ENCODE peak calls at places on chromosome 9, in four cellular contexts. P, I, S and J are unnamed samples.

GRCh38 chr9:93417538-93417937 is 33.9 kb upstream of the FAM120A start:
- DNase-seq in I (no peak), S (no peak), P (no peak), J (no peak)

GRCh38 chr9:4137755-4138154 is 162.1 kb downstream of the GLIS3 start:
- DNase-seq in S (no peak), I (no peak), P (no peak), J (no peak)

GRCh38 chr9:35367451-35367850 is 122.5 kb upstream of the RUSC2 start:
- DNase-seq in I (no peak), S (no peak), P (peak), J (no peak)

GRCh38 chr9:116337015-116337414 is 183.4 kb downstream of the PAPPA start:
- DNase-seq in P (peak), I (no peak), S (peak), J (no peak)

GRCh38 chr9:21591221-21592062 is 109.3 kb upstream of the IFNE start:
- DNase-seq in I (no peak), P (peak), S (peak), J (peak)

GRCh38 chr9:3746296-3747275 is 220.8 kb upstream of the RFX3 start:
- DNase-seq in S (no peak), P (peak), I (no peak), J (no peak)

GRCh38 chr9:14348241-14349140 is 34.5 kb upstream of the NFIB start:
- DNase-seq in S (peak), I (no peak), P (no peak), J (no peak)

GRCh38 chr9:18023332-18023731 is 444.5 kb downstream of the SH3GL2 start:
- DNase-seq in P (no peak), S (no peak), I (no peak), J (no peak)

GRCh38 chr9:77933976-77934375 is 97.6 kb downstream of the GNAQ start:
- DNase-seq in S (no peak), I (no peak), P (no peak), J (no peak)

GRCh38 chr9:86924206-86924605 is 23.1 kb downstream of the GAS1 start:
- DNase-seq in I (no peak), S (no peak), P (no peak), J (no peak)

GRCh38 chr9:2015581-2016410 is 649 bp downstream of the SMARCA2 start:
- DNase-seq in S (peak), I (peak), P (no peak), J (no peak)

GRCh38 chr9:2014696-2015580 is at the start of gene SMARCA2:
- DNase-seq in S (peak), P (peak), I (peak), J (peak)

GRCh38 chr9:2014148-2014547 is 999 bp upstream of the SMARCA2 start:
- DNase-seq in I (no peak), P (no peak), S (no peak), J (no peak)

GRCh38 chr9:2012347-2012746 is 2.8 kb upstream of the SMARCA2 start:
- DNase-seq in S (no peak), P (no peak), I (no peak), J (no peak)

GRCh38 chr9:2013688-2014087 is 1.5 kb upstream of the SMARCA2 start:
- DNase-seq in I (no peak), P (no peak), S (no peak), J (no peak)
- H3K27ac ChIP-seq in I (no peak), P (no peak), S (no peak), J (no peak)

GRCh38 chr9:97243606-97244005 is 63.9 kb upstream of the CCDC180 start:
- DNase-seq in P (no peak), I (no peak), S (no peak), J (no peak)
- H3K27ac ChIP-seq in P (no peak), I (no peak), S (no peak), J (no peak)

DNA sequence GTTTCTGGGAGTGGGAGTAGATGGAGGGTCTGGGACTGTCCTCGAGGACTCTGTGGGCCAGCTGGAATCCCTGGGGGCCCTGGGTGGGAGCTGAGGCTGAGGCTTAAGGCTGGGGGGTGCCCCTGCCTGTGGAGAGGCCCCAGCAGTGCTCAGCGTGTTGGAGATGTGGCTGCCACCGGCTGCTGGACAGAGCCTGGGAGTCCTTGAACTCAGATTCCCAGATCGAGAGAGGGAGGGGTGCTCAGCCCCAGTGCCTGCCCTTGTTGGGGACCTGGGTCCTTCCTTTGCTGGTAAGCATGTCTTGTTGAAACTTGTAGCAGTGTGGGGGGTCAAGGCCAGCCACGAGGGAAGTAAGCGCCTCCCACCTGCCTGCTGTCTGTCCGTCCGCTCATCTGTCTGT is 10.7 kb downstream of the RXRA start:
- DNase-seq in P (no peak), I (no peak), S (no peak), J (no peak)
- H3K27ac ChIP-seq in P (no peak), I (no peak), S (no peak), J (no peak)

DNA sequence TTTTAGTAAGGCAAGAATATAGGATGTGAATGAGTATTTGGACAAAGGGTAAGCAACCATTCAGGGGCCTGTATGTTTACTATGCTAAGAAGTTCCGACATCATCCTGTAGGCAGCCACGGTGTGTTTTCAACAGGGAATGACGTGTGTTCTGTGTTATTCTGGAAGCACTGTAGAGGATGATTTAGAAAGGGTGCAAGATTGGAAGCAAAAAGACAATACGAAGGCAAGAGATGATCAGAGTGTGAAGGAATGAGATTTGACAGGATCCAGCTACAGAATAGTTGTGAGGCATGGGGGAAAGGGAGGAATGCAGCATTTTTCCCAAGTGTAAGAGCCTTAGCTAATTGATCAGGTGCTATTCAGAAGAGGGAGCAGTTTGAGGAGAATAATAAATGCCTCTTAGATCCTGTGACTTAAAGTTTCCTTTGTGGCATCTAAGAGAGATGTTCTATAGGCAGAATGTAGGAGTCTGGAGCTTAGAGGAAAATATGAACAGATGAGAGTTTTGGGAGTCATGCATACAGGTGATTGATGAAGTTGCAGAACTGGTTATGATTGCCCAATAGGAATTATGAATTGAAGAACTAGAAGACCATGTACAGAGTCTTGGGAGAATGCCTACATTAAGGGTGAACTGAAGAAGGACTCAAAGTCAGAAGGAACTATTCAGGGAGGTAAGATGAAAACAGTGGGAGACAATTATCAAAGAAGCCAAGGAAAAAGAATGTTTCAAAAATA is 2.5 kb downstream of the SMC5 start:
- DNase-seq in P (no peak), S (no peak), I (no peak), J (no peak)
- H3K27ac ChIP-seq in P (no peak), S (no peak), I (no peak), J (no peak)